ENCODE peak calls at places on chromosomes 3 and 15, in nine cellular contexts. One of them, this sample, is unnamed.

GRCh38 chr3:124174910-124175874 is 183.3 kb upstream of the ROPN1 start:
- DNase-seq in cardiac muscle cell: no peak
- DNase-seq in cardiac fibroblast: no peak
- DNase-seq in A549: no peak
- DNase-seq in PC-9: no peak
- DNase-seq in left ventricle myocardium inferior: no peak
- DNase-seq in heart left ventricle: no peak
- DNase-seq in endothelial cell of umbilical vein: no peak
- DNase-seq in fibroblast of lung: no peak
- DNase-seq in this sample: no peak

GRCh38 chr3:138197058-138197457 is 10.0 kb downstream of the ARMC8 start:
- DNase-seq in endothelial cell of umbilical vein: peak; percentile 44
- DNase-seq in cardiac muscle cell: peak; percentile 59
- DNase-seq in fibroblast of lung: peak; percentile 52
- DNase-seq in A549: no peak
- DNase-seq in cardiac fibroblast: peak; percentile 46
- DNase-seq in PC-9: no peak
- DNase-seq in heart left ventricle: peak; percentile 29
- DNase-seq in left ventricle myocardium inferior: no peak
- DNase-seq in this sample: peak; percentile 40

GRCh38 chr3:69092030-69092513 is 7.3 kb downstream of the ARL6IP5 start:
- DNase-seq in cardiac fibroblast: no peak
- DNase-seq in fibroblast of lung: no peak
- DNase-seq in heart left ventricle: no peak
- DNase-seq in cardiac muscle cell: no peak
- DNase-seq in left ventricle myocardium inferior: no peak
- DNase-seq in PC-9: peak; percentile 61
- DNase-seq in endothelial cell of umbilical vein: peak; percentile 58
- DNase-seq in A549: no peak
- DNase-seq in this sample: no peak

GRCh38 chr15:98658831-98659699 is 10.7 kb downstream of the IGF1R start:
- DNase-seq in PC-9: peak; percentile 47
- DNase-seq in endothelial cell of umbilical vein: peak; percentile 51
- DNase-seq in cardiac muscle cell: peak; percentile 74
- DNase-seq in A549: peak; percentile 80
- DNase-seq in left ventricle myocardium inferior: no peak
- DNase-seq in fibroblast of lung: peak; percentile 67
- DNase-seq in cardiac fibroblast: peak; percentile 76
- DNase-seq in heart left ventricle: no peak
- DNase-seq in this sample: peak; percentile 79

GRCh38 chr3:137285924-137286323 is 328.1 kb downstream of the IL20RB start:
- DNase-seq in fibroblast of lung: no peak
- DNase-seq in left ventricle myocardium inferior: no peak
- DNase-seq in cardiac muscle cell: no peak
- DNase-seq in heart left ventricle: no peak
- DNase-seq in cardiac fibroblast: no peak
- DNase-seq in PC-9: no peak
- DNase-seq in A549: no peak
- DNase-seq in endothelial cell of umbilical vein: no peak
- DNase-seq in this sample: no peak

GRCh38 chr15:22958487-22959280 is 21.5 kb downstream of the CYFIP1 start:
- DNase-seq in endothelial cell of umbilical vein: no peak
- DNase-seq in cardiac fibroblast: no peak
- DNase-seq in A549: no peak
- DNase-seq in PC-9: no peak
- DNase-seq in cardiac muscle cell: no peak
- DNase-seq in heart left ventricle: no peak
- DNase-seq in fibroblast of lung: no peak
- DNase-seq in left ventricle myocardium inferior: no peak
- DNase-seq in this sample: no peak

GRCh38 chr3:194879991-194880939 is 194.6 kb downstream of the FAM43A start:
- DNase-seq in heart left ventricle: peak; percentile 82
- DNase-seq in cardiac fibroblast: peak; percentile 87
- DNase-seq in left ventricle myocardium inferior: peak; percentile 80
- DNase-seq in fibroblast of lung: peak; percentile 36
- DNase-seq in endothelial cell of umbilical vein: peak; percentile 80
- DNase-seq in cardiac muscle cell: peak; percentile 88
- DNase-seq in PC-9: no peak
- DNase-seq in A549: no peak
- DNase-seq in this sample: peak; percentile 86

GRCh38 chr15:31344824-31345605 is 18.4 kb downstream of the KLF13 start:
- DNase-seq in cardiac muscle cell: no peak
- DNase-seq in heart left ventricle: peak; percentile 73
- DNase-seq in endothelial cell of umbilical vein: no peak
- DNase-seq in fibroblast of lung: no peak
- DNase-seq in A549: no peak
- DNase-seq in PC-9: no peak
- DNase-seq in left ventricle myocardium inferior: peak; percentile 72
- DNase-seq in cardiac fibroblast: no peak
- DNase-seq in this sample: no peak

GRCh38 chr3:113233497-113233896 is 22.1 kb downstream of the BOC start:
- DNase-seq in fibroblast of lung: no peak
- DNase-seq in A549: no peak
- DNase-seq in cardiac muscle cell: no peak
- DNase-seq in left ventricle myocardium inferior: no peak
- DNase-seq in cardiac fibroblast: no peak
- DNase-seq in PC-9: no peak
- DNase-seq in heart left ventricle: no peak
- DNase-seq in endothelial cell of umbilical vein: no peak
- DNase-seq in this sample: no peak

GRCh38 chr15:67862771-67863441 is 23.1 kb upstream of the RNU6-1 start:
- DNase-seq in heart left ventricle: no peak
- DNase-seq in PC-9: no peak
- DNase-seq in endothelial cell of umbilical vein: no peak
- DNase-seq in left ventricle myocardium inferior: no peak
- DNase-seq in cardiac muscle cell: no peak
- DNase-seq in fibroblast of lung: no peak
- DNase-seq in A549: no peak
- DNase-seq in cardiac fibroblast: no peak
- DNase-seq in this sample: no peak
- H3K4me3 ChIP-seq in heart left ventricle: no peak overlapping the region
- H3K4me3 ChIP-seq in PC-9: peak overlapping the region; percentile 58
- H3K4me3 ChIP-seq in endothelial cell of umbilical vein: no peak overlapping the region
- H3K4me3 ChIP-seq in left ventricle myocardium inferior: peak overlapping the region; percentile 65
- H3K4me3 ChIP-seq in cardiac muscle cell: no peak overlapping the region
- H3K4me3 ChIP-seq in fibroblast of lung: peak overlapping the region; percentile 29
- H3K4me3 ChIP-seq in A549: no peak overlapping the region
- H3K4me3 ChIP-seq in cardiac fibroblast: peak overlapping the region; percentile 53
- H3K4me3 ChIP-seq in this sample: peak overlapping the region; percentile 54

GRCh38 chr3:162863579-162863978 is 1367.0 kb downstream of the OTOL1 start:
- DNase-seq in heart left ventricle: no peak
- DNase-seq in PC-9: no peak
- DNase-seq in cardiac muscle cell: no peak
- DNase-seq in left ventricle myocardium inferior: no peak
- DNase-seq in fibroblast of lung: peak; percentile 0
- DNase-seq in endothelial cell of umbilical vein: no peak
- DNase-seq in A549: no peak
- DNase-seq in cardiac fibroblast: no peak
- DNase-seq in this sample: no peak

GRCh38 chr3:162865466-162865865 is 1368.9 kb downstream of the OTOL1 start:
- DNase-seq in cardiac muscle cell: no peak
- DNase-seq in PC-9: no peak
- DNase-seq in cardiac fibroblast: no peak
- DNase-seq in heart left ventricle: no peak
- DNase-seq in endothelial cell of umbilical vein: no peak
- DNase-seq in A549: no peak
- DNase-seq in fibroblast of lung: peak; percentile 0
- DNase-seq in left ventricle myocardium inferior: no peak
- DNase-seq in this sample: no peak
- TF ChIP-seq CTCF in cardiac muscle cell: no peak
- TF ChIP-seq CTCF in PC-9: no peak
- TF ChIP-seq CTCF in cardiac fibroblast: no peak
- TF ChIP-seq CTCF in heart left ventricle: no peak
- TF ChIP-seq CTCF in endothelial cell of umbilical vein: no peak
- TF ChIP-seq CTCF in A549: no peak
- TF ChIP-seq CTCF in fibroblast of lung: no peak
- TF ChIP-seq CTCF in left ventricle myocardium inferior: no peak
- TF ChIP-seq CTCF in this sample: no peak

DNA sequence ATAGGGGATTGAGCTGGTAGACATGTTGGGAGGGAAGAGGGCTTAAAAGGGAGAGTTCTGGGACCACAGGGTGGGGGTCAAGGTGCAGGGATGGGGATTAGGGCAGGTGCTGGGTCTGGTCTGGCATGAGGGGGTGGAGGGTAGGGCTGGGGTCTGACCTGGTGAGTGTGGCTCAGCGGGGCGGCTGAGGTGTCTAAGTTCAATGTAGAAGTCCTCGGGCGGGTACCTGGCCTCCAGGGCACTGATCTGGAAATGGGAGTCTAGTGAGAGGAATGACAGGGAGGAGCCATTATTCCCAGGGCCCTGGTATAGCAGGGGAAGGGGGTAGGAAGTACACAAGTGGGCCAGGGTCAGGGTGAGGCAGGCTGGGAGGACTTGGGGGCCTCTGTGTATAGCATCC is 39.6 kb downstream of the RAB11A start:
- DNase-seq in heart left ventricle: no peak
- DNase-seq in cardiac fibroblast: no peak
- DNase-seq in PC-9: no peak
- DNase-seq in endothelial cell of umbilical vein: no peak
- DNase-seq in fibroblast of lung: no peak
- DNase-seq in left ventricle myocardium inferior: no peak
- DNase-seq in cardiac muscle cell: no peak
- DNase-seq in A549: no peak
- DNase-seq in this sample: no peak
- H3K4me3 ChIP-seq in heart left ventricle: no peak overlapping the region
- H3K4me3 ChIP-seq in cardiac fibroblast: no peak overlapping the region
- H3K4me3 ChIP-seq in PC-9: no peak overlapping the region
- H3K4me3 ChIP-seq in endothelial cell of umbilical vein: no peak overlapping the region
- H3K4me3 ChIP-seq in fibroblast of lung: no peak overlapping the region
- H3K4me3 ChIP-seq in left ventricle myocardium inferior: no peak overlapping the region
- H3K4me3 ChIP-seq in cardiac muscle cell: no peak overlapping the region
- H3K4me3 ChIP-seq in A549: no peak overlapping the region
- H3K4me3 ChIP-seq in this sample: no peak overlapping the region

GRCh38 chr3:30273304-30274072 is 332.9 kb upstream of the TGFBR2 start:
- DNase-seq in cardiac fibroblast: no peak
- DNase-seq in cardiac muscle cell: peak; percentile 25
- DNase-seq in PC-9: no peak
- DNase-seq in left ventricle myocardium inferior: no peak
- DNase-seq in A549: no peak
- DNase-seq in fibroblast of lung: no peak
- DNase-seq in heart left ventricle: no peak
- DNase-seq in endothelial cell of umbilical vein: no peak
- DNase-seq in this sample: no peak

GRCh38 chr3:30282052-30282708 is 324.2 kb upstream of the TGFBR2 start:
- DNase-seq in cardiac fibroblast: peak; percentile 75
- DNase-seq in left ventricle myocardium inferior: no peak
- DNase-seq in endothelial cell of umbilical vein: peak; percentile 78
- DNase-seq in cardiac muscle cell: peak; percentile 82
- DNase-seq in heart left ventricle: no peak
- DNase-seq in fibroblast of lung: peak; percentile 64
- DNase-seq in PC-9: no peak
- DNase-seq in A549: peak; percentile 28
- DNase-seq in this sample: peak; percentile 92

GRCh38 chr3:30271781-30272180 is 334.6 kb upstream of the TGFBR2 start:
- DNase-seq in left ventricle myocardium inferior: no peak
- DNase-seq in A549: no peak
- DNase-seq in cardiac muscle cell: no peak
- DNase-seq in endothelial cell of umbilical vein: peak; percentile 35
- DNase-seq in PC-9: no peak
- DNase-seq in fibroblast of lung: no peak
- DNase-seq in cardiac fibroblast: no peak
- DNase-seq in heart left ventricle: no peak
- DNase-seq in this sample: no peak

GRCh38 chr3:30277494-30277893 is 328.9 kb upstream of the TGFBR2 start:
- DNase-seq in cardiac muscle cell: no peak
- DNase-seq in heart left ventricle: no peak
- DNase-seq in fibroblast of lung: no peak
- DNase-seq in cardiac fibroblast: no peak
- DNase-seq in PC-9: no peak
- DNase-seq in A549: no peak
- DNase-seq in endothelial cell of umbilical vein: no peak
- DNase-seq in left ventricle myocardium inferior: no peak
- DNase-seq in this sample: no peak
- TF ChIP-seq CTCF in cardiac muscle cell: no peak
- TF ChIP-seq CTCF in heart left ventricle: no peak
- TF ChIP-seq CTCF in fibroblast of lung: no peak
- TF ChIP-seq CTCF in cardiac fibroblast: no peak
- TF ChIP-seq CTCF in PC-9: no peak
- TF ChIP-seq CTCF in A549: no peak
- TF ChIP-seq CTCF in endothelial cell of umbilical vein: no peak
- TF ChIP-seq CTCF in left ventricle myocardium inferior: no peak
- TF ChIP-seq CTCF in this sample: no peak

GRCh38 chr15:41609123-41609522 is 50.1 kb downstream of the TYRO3 start:
- DNase-seq in A549: no peak
- DNase-seq in cardiac fibroblast: no peak
- DNase-seq in heart left ventricle: no peak
- DNase-seq in cardiac muscle cell: peak; percentile 9
- DNase-seq in endothelial cell of umbilical vein: no peak
- DNase-seq in fibroblast of lung: no peak
- DNase-seq in PC-9: no peak
- DNase-seq in left ventricle myocardium inferior: no peak
- DNase-seq in this sample: no peak

GRCh38 chr15:41607033-41607432 is 48.0 kb downstream of the TYRO3 start:
- DNase-seq in endothelial cell of umbilical vein: peak; percentile 23
- DNase-seq in cardiac fibroblast: peak; percentile 87
- DNase-seq in A549: no peak
- DNase-seq in heart left ventricle: no peak
- DNase-seq in PC-9: peak; percentile 52
- DNase-seq in cardiac muscle cell: peak; percentile 83
- DNase-seq in fibroblast of lung: peak; percentile 94
- DNase-seq in left ventricle myocardium inferior: no peak
- DNase-seq in this sample: peak; percentile 96

GRCh38 chr15:41603411-41603935 is 44.5 kb downstream of the TYRO3 start:
- DNase-seq in left ventricle myocardium inferior: no peak
- DNase-seq in fibroblast of lung: no peak
- DNase-seq in endothelial cell of umbilical vein: no peak
- DNase-seq in cardiac muscle cell: no peak
- DNase-seq in A549: no peak
- DNase-seq in heart left ventricle: no peak
- DNase-seq in PC-9: no peak
- DNase-seq in cardiac fibroblast: no peak
- DNase-seq in this sample: no peak

GRCh38 chr15:41605566-41605965 is 46.6 kb downstream of the TYRO3 start:
- DNase-seq in fibroblast of lung: no peak
- DNase-seq in A549: no peak
- DNase-seq in PC-9: no peak
- DNase-seq in heart left ventricle: no peak
- DNase-seq in endothelial cell of umbilical vein: no peak
- DNase-seq in left ventricle myocardium inferior: no peak
- DNase-seq in cardiac fibroblast: no peak
- DNase-seq in cardiac muscle cell: no peak
- DNase-seq in this sample: no peak

DNA sequence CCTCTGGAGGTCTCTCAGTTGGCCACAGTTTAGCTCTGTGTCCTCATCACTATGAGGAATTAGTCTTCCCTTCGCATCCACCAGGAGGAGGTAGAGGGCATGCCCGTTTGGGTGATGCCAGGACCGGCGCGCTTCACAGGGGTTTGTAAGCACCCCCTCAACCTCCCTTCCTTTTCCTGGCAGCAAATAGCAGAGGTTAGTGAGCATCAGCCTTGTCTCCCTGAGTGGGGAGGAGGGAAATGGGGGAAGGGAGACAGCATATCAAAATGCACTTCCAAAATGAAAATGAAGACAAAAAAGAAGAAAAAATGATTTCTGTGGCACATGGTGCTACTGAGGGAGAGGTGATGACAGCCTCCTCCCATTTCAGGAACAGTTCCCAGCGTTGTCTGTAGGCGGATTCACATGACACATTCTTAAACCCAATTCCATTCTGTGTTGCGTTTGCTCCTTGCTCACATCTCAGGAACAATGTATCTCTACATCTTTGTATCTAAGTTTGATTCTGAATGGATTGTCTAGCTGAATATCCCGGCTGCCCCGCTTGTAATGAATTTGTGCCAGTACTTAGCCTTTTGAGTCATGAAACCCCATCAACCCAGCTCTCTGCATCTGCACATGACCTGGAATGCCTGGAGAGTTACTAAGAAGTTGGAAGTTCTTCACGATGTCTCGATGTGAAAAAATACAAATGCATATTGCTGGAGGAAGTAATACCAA is 45.1 kb downstream of the TYRO3 start:
- DNase-seq in left ventricle myocardium inferior: peak; percentile 46
- DNase-seq in PC-9: peak; percentile 45
- DNase-seq in cardiac muscle cell: peak; percentile 90
- DNase-seq in fibroblast of lung: peak; percentile 89
- DNase-seq in A549: peak; percentile 73
- DNase-seq in cardiac fibroblast: peak; percentile 91
- DNase-seq in heart left ventricle: peak; percentile 71
- DNase-seq in endothelial cell of umbilical vein: peak; percentile 74
- DNase-seq in this sample: peak; percentile 94
- H3K4me3 ChIP-seq in left ventricle myocardium inferior: peak overlapping the region; percentile 49
- H3K4me3 ChIP-seq in PC-9: peak overlapping the region; percentile 54
- H3K4me3 ChIP-seq in cardiac muscle cell: no peak overlapping the region
- H3K4me3 ChIP-seq in fibroblast of lung: peak overlapping the region; percentile 51
- H3K4me3 ChIP-seq in A549: peak overlapping the region; percentile 32
- H3K4me3 ChIP-seq in cardiac fibroblast: peak overlapping the region; percentile 37
- H3K4me3 ChIP-seq in heart left ventricle: no peak overlapping the region
- H3K4me3 ChIP-seq in endothelial cell of umbilical vein: peak overlapping the region; percentile 15
- H3K4me3 ChIP-seq in this sample: peak overlapping the region; percentile 59

This sample was measured in fibroblast of the aortic adventitia.